ENCODE peak calls at places on chromosome 1, in seven cellular contexts. Q, R, J, D, X, T and A are unnamed samples.

GRCh38 chr1:35707253-35708178 is 11.2 kb downstream of the C1orf216 start:
- DNase-seq in Q (no peak), R (no peak), D (no peak), X (no peak), J (peak; percentile 18), T (no peak), A (no peak)

GRCh38 chr1:186617860-186618780 is 62.1 kb downstream of the PTGS2 start:
- DNase-seq in Q (peak; percentile 25), X (peak; percentile 61), J (peak; percentile 40), D (peak; percentile 42), R (peak; percentile 92), T (peak; percentile 70), A (peak; percentile 31)

GRCh38 chr1:53417003-53417402 is 42.2 kb upstream of the DMRTB1 start:
- DNase-seq in D (no peak), X (no peak), Q (no peak), J (no peak), T (no peak), R (no peak), A (no peak)

GRCh38 chr1:230047114-230047865 is 19.7 kb upstream of the GALNT2 start:
- DNase-seq in X (peak; percentile 84), J (no peak), Q (peak; percentile 11), R (no peak), T (no peak), D (no peak), A (peak; percentile 31)

GRCh38 chr1:214658785-214659184 is 55.8 kb downstream of the CENPF start:
- DNase-seq in X (peak; percentile 46), J (no peak), D (peak; percentile 40), Q (peak; percentile 19), T (no peak), R (peak; percentile 52), A (peak; percentile 4)

GRCh38 chr1:86758570-86758969 is 54.2 kb downstream of the SH3GLB1 start:
- DNase-seq in X (peak; percentile 66), J (no peak), Q (no peak), D (no peak), T (no peak), R (no peak), A (no peak)

GRCh38 chr1:17606826-17607440 is 67.4 kb downstream of the ARHGEF10L start:
- DNase-seq in T (peak; percentile 89), J (peak; percentile 78), D (peak; percentile 73), Q (peak; percentile 24), R (peak; percentile 66), X (peak; percentile 79), A (peak; percentile 41)

GRCh38 chr1:32998997-32999396 is 34.4 kb upstream of the RNF19B start:
- DNase-seq in Q (no peak), T (no peak), D (no peak), J (peak; percentile 66), X (no peak), R (peak; percentile 29), A (peak; percentile 33)

GRCh38 chr1:235006132-235006721 is 122.4 kb downstream of the TOMM20 start:
- DNase-seq in J (no peak), Q (no peak), D (no peak), T (no peak), X (no peak), R (no peak), A (no peak)

GRCh38 chr1:94543893-94544635 is 2.5 kb upstream of the F3 start:
- DNase-seq in J (no peak), R (peak; percentile 93), D (peak; percentile 65), X (peak; percentile 6), T (no peak), Q (peak; percentile 82), A (no peak)

GRCh38 chr1:192887426-192887825 is 78.6 kb downstream of the RGS2 start:
- DNase-seq in D (no peak), R (no peak), T (no peak), J (no peak), Q (no peak), X (no peak), A (no peak)

GRCh38 chr1:24136956-24137539 is 5.9 kb downstream of the IL22RA1 start:
- DNase-seq in T (no peak), X (no peak), D (no peak), J (no peak), Q (no peak), R (no peak), A (no peak)

GRCh38 chr1:157574836-157575235 is 22.5 kb upstream of the FCRL5 start:
- DNase-seq in R (no peak), Q (no peak), J (no peak), D (no peak), X (no peak), T (no peak), A (no peak)

GRCh38 chr1:36149973-36150295 is 648 bp upstream of the TRAPPC3 start:
- DNase-seq in Q (no peak), D (no peak), R (no peak), X (no peak), J (no peak), T (no peak), A (no peak)

DNA sequence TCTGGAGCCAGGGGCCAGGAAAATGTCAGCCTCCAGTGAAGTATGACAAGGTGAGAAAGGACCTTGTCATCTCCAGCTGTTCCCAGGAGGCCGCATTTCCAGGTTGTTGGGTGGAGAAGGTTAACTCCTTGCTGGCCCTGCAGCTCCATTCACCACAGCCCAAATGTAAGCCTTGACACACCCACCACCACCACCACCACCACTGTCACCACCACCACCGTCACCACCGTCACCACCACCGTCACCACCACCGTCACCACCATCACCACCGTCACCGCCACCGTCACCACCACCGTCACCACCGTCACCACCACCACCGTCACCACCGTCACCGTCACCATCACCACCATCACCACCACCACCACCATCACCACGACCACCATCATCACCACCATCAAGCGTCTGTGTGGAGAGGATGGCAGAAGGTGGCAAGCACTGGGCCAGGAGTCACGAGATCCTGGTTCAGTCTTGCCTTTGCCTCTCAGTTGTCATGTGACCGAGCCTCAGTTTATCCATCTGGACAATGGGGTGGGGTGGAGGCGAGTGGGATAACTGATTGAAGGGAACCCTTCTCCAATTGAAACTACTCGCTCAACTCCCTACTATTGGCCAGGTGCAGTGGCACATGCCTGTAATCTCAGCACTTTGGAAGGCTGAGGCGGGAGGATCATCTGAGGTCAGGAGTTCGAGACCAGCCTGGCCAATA is 21.2 kb upstream of the FAM131C start:
- DNase-seq in X (no peak), T (no peak), D (no peak), Q (no peak), J (no peak), R (no peak), A (no peak)
- H3K4me3 ChIP-seq in X (no peak overlapping the region), T (no peak overlapping the region), D (no peak overlapping the region), Q (no peak overlapping the region), J (no peak overlapping the region), R (no peak overlapping the region), A (no peak overlapping the region)

DNA sequence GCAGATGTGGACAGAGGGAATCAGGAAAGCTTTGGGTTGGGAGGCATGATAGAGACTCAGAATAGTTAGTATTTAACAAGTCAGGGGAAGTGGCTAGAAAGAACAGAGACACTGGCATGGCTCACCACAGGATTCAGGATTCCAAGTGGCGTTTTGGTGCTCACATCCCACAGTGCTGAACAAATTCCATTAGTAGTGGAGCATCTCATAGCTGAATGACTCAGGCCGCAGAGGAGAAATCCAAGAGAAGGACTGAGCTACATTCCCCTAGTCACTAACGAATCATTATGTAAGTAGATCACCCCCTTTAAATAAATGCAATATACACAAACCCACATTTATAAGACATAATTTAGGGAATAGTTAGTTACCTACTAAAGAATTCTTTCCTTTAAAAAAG is 5.0 kb upstream of the KCNJ9 start:
- DNase-seq in D (no peak), X (no peak), J (no peak), T (no peak), R (no peak), Q (peak; percentile 17), A (peak; percentile 33)
- H3K4me3 ChIP-seq in D (no peak overlapping the region), X (no peak overlapping the region), J (no peak overlapping the region), T (no peak overlapping the region), R (no peak overlapping the region), Q (no peak overlapping the region), A (no peak overlapping the region)

GRCh38 chr1:11729155-11729497 is 6.8 kb upstream of the AGTRAP start:
- DNase-seq in J (no peak), R (no peak), X (no peak), Q (no peak), D (no peak), T (no peak), A (no peak)

GRCh38 chr1:11731719-11732283 is 4.1 kb upstream of the AGTRAP start:
- DNase-seq in R (peak; percentile 42), Q (peak; percentile 38), D (peak; percentile 79), T (peak; percentile 94), X (peak; percentile 10), J (peak; percentile 59), A (peak; percentile 77)

GRCh38 chr1:11728126-11728806 is 7.7 kb upstream of the AGTRAP start:
- DNase-seq in J (no peak), X (peak; percentile 49), D (no peak), Q (no peak), R (no peak), T (no peak), A (no peak)

GRCh38 chr1:11729498-11730428 is 6.2 kb upstream of the AGTRAP start:
- DNase-seq in T (no peak), Q (no peak), R (no peak), X (no peak), D (no peak), J (no peak), A (no peak)

DNA sequence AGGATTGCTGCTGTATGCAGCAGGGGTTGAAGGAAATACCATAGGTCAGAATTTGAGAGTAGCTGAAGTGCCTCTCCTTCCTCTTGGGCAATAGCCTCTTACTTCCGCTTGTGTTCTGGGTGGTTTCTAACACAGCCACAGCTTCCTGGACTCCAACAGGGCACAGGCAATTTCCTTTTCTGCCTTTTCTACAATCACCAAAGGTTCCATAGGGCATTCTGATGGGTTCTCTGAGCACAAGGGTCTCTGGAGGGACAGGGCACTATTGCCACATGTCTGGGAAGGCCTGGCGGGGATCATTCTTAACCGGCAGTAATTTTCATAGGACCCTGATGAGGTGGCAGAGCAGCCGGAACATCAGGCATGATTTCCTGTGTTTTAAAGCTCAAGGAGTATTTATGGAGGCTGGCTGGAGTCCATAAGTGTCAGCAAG is 5.5 kb upstream of the AGTRAP start:
- DNase-seq in R (no peak), T (no peak), X (peak; percentile 31), Q (no peak), D (peak; percentile 57), J (no peak), A (no peak)
- H3K4me3 ChIP-seq in R (no peak overlapping the region), T (no peak overlapping the region), X (no peak overlapping the region), Q (no peak overlapping the region), D (no peak overlapping the region), J (no peak overlapping the region), A (no peak overlapping the region)

GRCh38 chr1:226112626-226113025 is 50.1 kb downstream of the H3-3A start:
- DNase-seq in J (no peak), R (no peak), Q (no peak), D (no peak), T (no peak), X (no peak), A (no peak)
- H3K4me3 ChIP-seq in J (no peak overlapping the region), R (no peak overlapping the region), Q (no peak overlapping the region), D (no peak overlapping the region), T (no peak overlapping the region), X (no peak overlapping the region), A (no peak overlapping the region)

GRCh38 chr1:27522860-27523665 is 33.1 kb upstream of the WASF2 start:
- DNase-seq in Q (no peak), T (no peak), D (peak; percentile 56), X (peak; percentile 31), J (peak; percentile 69), R (peak; percentile 39), A (no peak)
- H3K4me3 ChIP-seq in Q (no peak overlapping the region), T (peak overlapping the region; percentile 37), D (no peak overlapping the region), X (peak overlapping the region; percentile 25), J (no peak overlapping the region), R (no peak overlapping the region), A (no peak overlapping the region)

GRCh38 chr1:174497461-174497860 is 49.7 kb downstream of the GPR52 start:
- DNase-seq in J (no peak), T (no peak), Q (no peak), X (no peak), D (no peak), R (no peak), A (no peak)
- H3K4me3 ChIP-seq in J (no peak overlapping the region), T (no peak overlapping the region), Q (no peak overlapping the region), X (no peak overlapping the region), D (no peak overlapping the region), R (no peak overlapping the region), A (no peak overlapping the region)